ENCODE peak calls at places on chromosomes 5 and 9, in seven cellular contexts. G, D, N, V, W, F and K are unnamed samples.

GRCh38 chr9:113519401-113520108 is 56.0 kb downstream of the RGS3 start:
- DNase-seq in G (no peak), D (no peak), N (no peak), V (no peak), W (no peak), F (no peak), K (no peak)

GRCh38 chr5:117761190-117761589 is 1186.6 kb upstream of the SEMA6A start:
- DNase-seq in G (no peak), D (no peak), N (no peak), V (no peak), W (no peak), F (no peak), K (no peak)

GRCh38 chr9:5375091-5375490 is 35.4 kb upstream of the RLN1 start:
- DNase-seq in G (no peak), D (no peak), N (no peak), V (no peak), W (no peak), F (no peak), K (no peak)

GRCh38 chr5:37435261-37435660 is 56.1 kb downstream of the WDR70 start:
- DNase-seq in G (no peak), D (no peak), N (no peak), V (no peak), W (no peak), F (no peak), K (no peak)

GRCh38 chr9:89346703-89347102 is 28.4 kb downstream of the SECISBP2 start:
- DNase-seq in G (no peak), D (no peak), N (no peak), V (no peak), W (no peak), F (no peak), K (no peak)

GRCh38 chr5:68368686-68369359 is 153.3 kb downstream of the PIK3R1 start:
- DNase-seq in G (no peak), D (no peak), N (peak; percentile 69), V (no peak), W (no peak), F (peak; percentile 15), K (peak; percentile 15)

GRCh38 chr5:172765766-172766286 is 5.2 kb downstream of the DUSP1 start:
- DNase-seq in G (no peak), D (no peak), N (no peak), V (no peak), W (no peak), F (no peak), K (no peak)

GRCh38 chr5:145856285-145856818 is 16.5 kb downstream of the GRXCR2 start:
- DNase-seq in G (peak; percentile 39), D (no peak), N (no peak), V (no peak), W (no peak), F (no peak), K (peak; percentile 15)

GRCh38 chr5:82018462-82018861 is 46.6 kb downstream of the ATG10 start:
- DNase-seq in G (no peak), D (no peak), N (no peak), V (no peak), W (peak; percentile 55), F (no peak), K (no peak)